ENCODE peak calls at places on chromosomes 4 and X, in seven cellular contexts. C, J, R, F, V, H and G are unnamed samples.

GRCh38 chrX:135170877-135171519 is at the start of gene CT55:
- DNase-seq in C (peak; percentile 26), J (no peak), R (peak; percentile 37), F (no peak), V (no peak), H (no peak), G (no peak)

GRCh38 chr4:61958591-61958990 is 758.5 kb downstream of the ADGRL3 start:
- DNase-seq in C (peak; percentile 97), J (no peak), R (no peak), F (no peak), V (no peak), H (no peak), G (no peak)

GRCh38 chr4:143406523-143406922 is 69.8 kb downstream of the GAB1 start:
- DNase-seq in C (no peak), J (no peak), R (no peak), F (no peak), V (peak; percentile 92), H (no peak), G (no peak)

GRCh38 chr4:149884529-149885206 is 69.0 kb upstream of the IQCM start:
- DNase-seq in C (no peak), J (no peak), R (no peak), F (no peak), V (no peak), H (no peak), G (no peak)

GRCh38 chrX:77426811-77427210 is 20.4 kb upstream of the FGF16 start:
- DNase-seq in C (no peak), J (peak; percentile 5), R (no peak), F (no peak), V (no peak), H (no peak), G (no peak)

GRCh38 chr4:66376921-66377320 is 706.6 kb upstream of the EPHA5 start:
- DNase-seq in C (no peak), J (no peak), R (no peak), F (no peak), V (peak; percentile 24), H (no peak), G (no peak)

GRCh38 chrX:13605611-13606010 is 36.2 kb downstream of the EGFL6 start:
- DNase-seq in C (no peak), J (no peak), R (no peak), F (no peak), V (no peak), H (no peak), G (no peak)

GRCh38 chr4:77819409-77819835 is 254 bp upstream of the CNOT6L start:
- DNase-seq in C (no peak), J (no peak), R (peak; percentile 32), F (no peak), V (peak; percentile 30), H (peak; percentile 50), G (no peak)

GRCh38 chrX:39948564-39948963 is 149.2 kb downstream of the BCOR start:
- DNase-seq in C (no peak), J (no peak), R (no peak), F (no peak), V (no peak), H (no peak), G (no peak)

GRCh38 chr4:110196871-110197420 is 1.5 kb downstream of the ELOVL6 start:
- DNase-seq in C (peak; percentile 79), J (peak; percentile 31), R (peak; percentile 55), F (no peak), V (no peak), H (peak; percentile 12), G (no peak)

GRCh38 chr4:2388430-2389182 is 29.8 kb downstream of the ZFYVE28 start:
- DNase-seq in C (no peak), J (peak; percentile 11), R (no peak), F (no peak), V (peak; percentile 5), H (no peak), G (no peak)

GRCh38 chr4:105122334-105122733 is 24.3 kb upstream of the TET2 start:
- DNase-seq in C (peak; percentile 96), J (no peak), R (peak; percentile 66), F (no peak), V (no peak), H (peak; percentile 71), G (peak; percentile 17)

GRCh38 chr4:72119946-72120345 is 88.1 kb downstream of the NPFFR2 start:
- DNase-seq in C (peak; percentile 33), J (no peak), R (no peak), F (no peak), V (peak; percentile 46), H (no peak), G (no peak)

GRCh38 chr4:3767569-3768288 is 1.5 kb downstream of the ADRA2C start:
- DNase-seq in C (peak; percentile 86), J (no peak), R (peak; percentile 80), F (no peak), V (peak; percentile 1), H (no peak), G (peak; percentile 38)

GRCh38 chrX:71989768-71990167 is 79.1 kb downstream of the NHSL2 start:
- DNase-seq in C (no peak), J (peak; percentile 73), R (no peak), F (no peak), V (peak; percentile 46), H (no peak), G (no peak)

GRCh38 chr4:181860157-181860556 is 383.0 kb upstream of the TENM3 start:
- DNase-seq in C (no peak), J (peak; percentile 42), R (no peak), F (no peak), V (no peak), H (no peak), G (no peak)

GRCh38 chr4:156638925-156639605 is 332.5 kb downstream of the PDGFC start:
- DNase-seq in C (peak; percentile 10), J (peak; percentile 69), R (no peak), F (no peak), V (peak; percentile 29), H (no peak), G (no peak)

GRCh38 chr4:182074842-182075241 is 168.4 kb upstream of the TENM3 start:
- DNase-seq in C (no peak), J (no peak), R (no peak), F (no peak), V (no peak), H (no peak), G (no peak)

GRCh38 chr4:141851246-141851891 is 215.0 kb downstream of the IL15 start:
- DNase-seq in C (no peak), J (peak; percentile 64), R (no peak), F (no peak), V (no peak), H (no peak), G (no peak)

GRCh38 chr4:8319061-8319460 is 49.5 kb downstream of the HTRA3 start:
- DNase-seq in C (no peak), J (no peak), R (no peak), F (no peak), V (no peak), H (no peak), G (no peak)

GRCh38 chr4:140754918-140755810 is 1.0 kb downstream of the TBC1D9 start:
- DNase-seq in C (no peak), J (no peak), R (no peak), F (no peak), V (no peak), H (no peak), G (no peak)

GRCh38 chrX:110665636-110666035 is 130.0 kb downstream of the CHRDL1 start:
- DNase-seq in C (peak; percentile 52), J (peak; percentile 5), R (peak; percentile 55), F (no peak), V (peak; percentile 4), H (no peak), G (no peak)

DNA sequence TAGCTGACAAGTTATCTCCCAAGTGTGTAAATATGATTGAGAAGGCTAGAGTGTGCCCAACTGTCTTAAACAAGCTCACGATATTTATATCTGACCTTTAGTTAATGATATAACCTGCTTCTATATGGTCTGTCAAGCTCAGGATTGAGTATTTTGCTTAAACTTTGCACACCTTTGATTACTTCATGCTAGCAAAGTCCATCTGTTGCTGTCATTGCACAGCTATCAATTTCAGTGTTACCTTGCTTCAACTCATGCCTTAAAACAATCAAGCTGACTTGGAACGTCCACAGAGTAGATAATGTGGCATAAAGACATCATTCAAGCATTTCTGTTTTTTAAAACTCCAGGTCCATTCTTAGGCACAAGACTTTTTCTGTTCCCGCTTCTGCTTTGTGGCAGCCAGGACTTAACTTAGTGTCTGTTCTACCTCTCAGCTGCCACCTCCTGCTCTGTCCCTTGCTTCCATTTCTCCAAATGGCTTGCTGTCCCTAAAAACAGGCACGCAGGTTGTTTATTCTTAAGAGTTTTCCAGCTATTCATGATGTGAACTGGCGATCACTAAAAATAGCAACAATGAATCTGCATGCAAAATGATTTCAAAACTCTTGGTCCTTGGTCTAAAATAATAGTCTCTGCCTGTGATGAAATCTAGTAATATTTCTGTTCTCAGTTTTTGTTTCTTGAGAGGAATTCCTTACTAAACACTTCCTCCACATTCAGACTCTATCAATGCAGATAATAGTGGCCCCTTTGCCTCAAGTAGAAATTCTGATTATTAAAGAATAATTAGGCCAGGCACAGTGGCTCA is 16.3 kb upstream of the NEIL3 start:
- DNase-seq in C (no peak), J (no peak), R (no peak), F (no peak), V (no peak), H (no peak), G (no peak)
- H3K18ac ChIP-seq in C (no peak overlapping the region), J (peak overlapping the region; percentile 56), R (no peak overlapping the region), F (no peak overlapping the region), V (no peak overlapping the region), H (no peak overlapping the region), G (no peak overlapping the region)

GRCh38 chr4:82814034-82814433 is 15.4 kb upstream of the SCD5 start:
- DNase-seq in C (no peak), J (no peak), R (no peak), F (no peak), V (no peak), H (no peak), G (no peak)
- H2BK5ac ChIP-seq in C (no peak overlapping the region), J (no peak overlapping the region), R (no peak overlapping the region), F (no peak overlapping the region), V (no peak overlapping the region), H (no peak overlapping the region), G (no peak overlapping the region)

DNA sequence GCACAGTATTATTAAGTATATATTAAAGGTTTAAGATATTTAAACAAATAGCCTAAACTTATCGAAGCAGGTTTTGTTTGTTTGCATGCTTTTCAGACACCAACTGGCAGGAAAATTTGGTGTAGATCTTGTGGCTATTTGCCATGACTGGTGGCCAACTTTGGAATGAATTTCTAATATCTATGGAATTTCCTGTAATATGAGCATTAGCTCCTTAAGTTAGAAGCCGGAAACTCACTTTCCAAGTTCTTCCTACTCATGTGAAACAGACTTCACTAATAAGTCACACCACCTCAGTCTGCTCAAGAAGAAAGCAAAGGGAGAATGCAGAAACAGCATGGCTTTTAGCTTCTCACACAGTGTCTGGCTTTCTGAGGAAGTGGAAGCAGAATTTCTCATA is 563.9 kb downstream of the GRXCR1 start:
- DNase-seq in C (no peak), J (peak; percentile 81), R (no peak), F (no peak), V (peak; percentile 40), H (no peak), G (no peak)
- H2BK120ac ChIP-seq in C (no peak overlapping the region), J (peak overlapping the region; percentile 97), R (no peak overlapping the region), F (no peak overlapping the region), V (no peak overlapping the region), H (no peak overlapping the region), G (no peak overlapping the region)

DNA sequence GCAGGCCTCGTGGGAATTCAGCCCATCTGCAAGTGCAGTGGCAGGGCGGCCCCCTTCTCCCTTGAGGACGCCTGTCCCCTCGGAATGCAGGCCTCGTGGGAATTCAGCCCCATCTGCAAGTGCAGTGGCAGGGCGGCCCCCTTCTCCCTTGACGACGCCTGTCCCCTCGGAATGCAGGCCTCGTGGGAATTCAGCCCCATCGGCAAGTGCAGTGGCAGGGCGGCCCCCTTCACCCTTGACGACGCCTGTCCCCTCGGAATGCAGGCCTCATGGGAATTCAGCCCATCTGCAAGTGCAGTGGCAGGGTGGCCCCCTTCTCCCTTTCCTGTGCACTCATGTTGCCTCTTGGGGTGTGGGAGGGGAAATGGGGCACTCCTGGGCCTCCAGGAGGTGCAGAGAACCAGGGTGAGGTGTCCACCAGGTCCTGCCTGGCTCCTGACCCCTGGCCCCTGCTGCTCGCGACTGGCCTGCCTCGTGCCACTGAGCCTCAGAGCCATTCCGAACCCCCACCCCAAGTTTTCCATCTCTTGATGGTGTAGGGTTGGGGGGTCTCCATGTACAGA is 6.7 kb upstream of the SLC26A1 start:
- DNase-seq in C (no peak), J (no peak), R (no peak), F (no peak), V (no peak), H (no peak), G (no peak)
- H3K18ac ChIP-seq in C (no peak overlapping the region), J (no peak overlapping the region), R (no peak overlapping the region), F (no peak overlapping the region), V (no peak overlapping the region), H (no peak overlapping the region), G (peak overlapping the region; percentile 48)